ENCODE peak calls at places on chromosomes 5 and 9, in nine cellular contexts. U, O, P, C, E, J, Q, F and R are unnamed samples.

GRCh38 chr5:36502608-36503007 is 103.8 kb upstream of the SLC1A3 start:
- DNase-seq in J (no peak), P (no peak), E (no peak), O (peak), C (no peak), Q (no peak), F (no peak), U (no peak), R (no peak)

GRCh38 chr9:71209890-71210289 is 88.5 kb upstream of the TRPM3 start:
- DNase-seq in P (no peak), O (no peak), C (no peak), J (no peak), F (no peak), E (no peak), U (no peak), Q (no peak), R (no peak)

GRCh38 chr5:179241764-179242370 is 103.4 kb downstream of the ADAMTS2 start:
- DNase-seq in E (peak), J (no peak), U (peak), Q (peak), P (no peak), F (peak), O (no peak), C (no peak), R (no peak)

GRCh38 chr9:112315905-112316304 is 17.5 kb downstream of the PTBP3 start:
- DNase-seq in F (no peak), E (no peak), Q (no peak), P (no peak), O (no peak), C (no peak), J (no peak), U (no peak), R (no peak)

GRCh38 chr5:135761746-135762145 is 72.7 kb upstream of the SLC25A48 start:
- DNase-seq in F (no peak), Q (no peak), J (no peak), U (no peak), O (no peak), C (no peak), E (no peak), P (no peak), R (no peak)

GRCh38 chr5:180389252-180390101 is 36.3 kb upstream of the GFPT2 start:
- DNase-seq in U (no peak), J (no peak), C (no peak), E (no peak), F (no peak), Q (no peak), P (no peak), O (no peak), R (no peak)

GRCh38 chr9:116238225-116238624 is 84.6 kb downstream of the PAPPA start:
- DNase-seq in J (peak), U (no peak), E (peak), P (no peak), F (no peak), Q (no peak), C (no peak), O (no peak), R (no peak)

GRCh38 chr9:109914280-109915027 is 134.5 kb downstream of the PALM2AKAP2 start:
- DNase-seq in E (no peak), P (no peak), O (no peak), U (no peak), J (no peak), C (no peak), F (no peak), Q (peak), R (no peak)

GRCh38 chr5:124528838-124529237 is 217.6 kb downstream of the ZNF608 start:
- DNase-seq in C (no peak), P (no peak), O (no peak), U (no peak), E (no peak), F (no peak), Q (no peak), J (no peak), R (no peak)

GRCh38 chr5:75031366-75031765 is 21.0 kb downstream of the GCNT4 start:
- DNase-seq in P (no peak), F (no peak), Q (no peak), J (no peak), U (no peak), O (no peak), C (no peak), E (no peak), R (no peak)

GRCh38 chr9:90697782-90698181 is 55.2 kb upstream of the DIRAS2 start:
- DNase-seq in C (no peak), U (no peak), P (no peak), F (no peak), O (no peak), E (peak), Q (no peak), J (no peak), R (no peak)

GRCh38 chr5:124182133-124182532 is 564.3 kb downstream of the ZNF608 start:
- DNase-seq in P (no peak), E (no peak), F (no peak), O (no peak), J (no peak), C (no peak), Q (no peak), U (no peak), R (no peak)

GRCh38 chr5:107269678-107270077 is 401.1 kb downstream of the EFNA5 start:
- DNase-seq in O (no peak), Q (no peak), J (no peak), C (no peak), E (no peak), F (no peak), P (no peak), U (no peak), R (no peak)
- TF ChIP-seq EP300 in O (no peak), Q (no peak), J (no peak), C (no peak), E (no peak), F (no peak), P (no peak), U (no peak), R (no peak)

GRCh38 chr9:127979333-127980055 is 1.3 kb downstream of the EEIG1 start:
- DNase-seq in U (peak), P (no peak), F (peak), Q (peak), C (peak), E (peak), O (no peak), J (peak), R (peak)

GRCh38 chr9:127980056-127980705 is 608 bp downstream of the EEIG1 start:
- DNase-seq in O (no peak), F (peak), U (peak), J (no peak), C (no peak), Q (peak), P (no peak), E (peak), R (peak)

GRCh38 chr9:127982912-127983311 is 2.1 kb upstream of the EEIG1 start:
- DNase-seq in C (no peak), F (no peak), U (no peak), J (no peak), O (no peak), E (no peak), Q (no peak), P (no peak), R (no peak)

GRCh38 chr9:127980706-127981558 is at the start of gene EEIG1:
- DNase-seq in P (peak), O (peak), C (peak), Q (peak), J (peak), U (peak), E (peak), F (peak), R (peak)

DNA sequence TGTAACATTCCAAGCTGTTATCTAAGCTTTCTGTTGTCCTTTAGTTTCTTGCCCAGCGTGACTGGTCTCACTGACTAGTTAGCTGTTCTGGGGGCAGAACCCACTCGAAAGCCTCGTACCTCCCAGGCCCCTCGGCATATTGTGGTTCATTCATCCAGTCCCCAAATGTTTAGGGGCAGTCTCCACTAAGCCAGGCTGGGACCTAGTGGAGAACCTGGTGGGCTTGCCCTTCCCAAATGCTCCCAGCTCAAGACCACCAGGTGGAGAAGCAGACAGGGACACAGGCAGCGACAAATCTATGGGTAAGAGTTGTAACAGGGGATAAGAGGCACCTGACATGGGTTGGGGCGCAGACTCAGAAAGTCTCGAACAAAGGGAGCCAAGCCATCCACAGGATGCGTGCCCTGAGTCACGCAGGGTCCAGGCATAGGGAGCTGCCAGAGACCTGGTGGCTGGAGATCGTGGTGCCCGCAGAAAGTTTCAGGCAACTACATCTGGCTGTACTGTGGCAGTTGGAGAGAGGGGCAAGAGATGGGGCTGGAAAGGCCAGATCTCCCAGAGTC is 851 bp upstream of the EEIG1 start:
- DNase-seq in E (no peak), P (no peak), J (no peak), F (no peak), Q (no peak), C (no peak), O (no peak), U (no peak), R (no peak)
- H3K4me3 ChIP-seq in E (peak), P (peak), J (peak), F (peak), Q (peak), C (peak), O (peak), U (peak), R (peak)

DNA sequence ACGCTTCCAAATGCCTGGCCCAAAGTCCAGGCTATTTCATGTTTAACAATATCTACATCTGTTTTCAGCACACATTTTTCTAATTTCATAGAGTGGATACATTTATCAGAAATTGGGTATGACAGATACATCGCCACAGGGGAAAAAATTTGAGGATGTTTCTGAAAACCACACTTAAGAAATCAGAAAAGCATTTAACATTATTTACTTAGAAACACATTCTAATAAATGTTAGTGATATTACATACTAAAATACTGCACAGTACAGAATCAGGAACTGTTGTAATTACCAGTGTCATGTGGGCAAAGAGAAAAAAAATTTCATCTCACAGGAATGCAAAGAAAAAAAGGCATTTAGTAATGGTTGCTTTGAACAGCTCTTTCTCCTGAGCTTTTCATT is 310.5 kb upstream of the KIF2A start:
- DNase-seq in J (no peak), O (no peak), F (no peak), Q (no peak), U (no peak), P (no peak), C (no peak), E (no peak), R (no peak)
- TF ChIP-seq EP300 in J (no peak), O (no peak), F (no peak), Q (no peak), U (no peak), P (no peak), C (no peak), E (no peak), R (no peak)

GRCh38 chr5:139650689-139651501 is 2.7 kb downstream of the CXXC5 start:
- DNase-seq in C (peak), J (peak), F (peak), P (no peak), E (peak), Q (peak), U (no peak), O (peak), R (peak)

GRCh38 chr5:139650031-139650688 is 2.0 kb downstream of the CXXC5 start:
- DNase-seq in O (no peak), P (no peak), J (no peak), C (no peak), U (no peak), F (peak), E (no peak), Q (peak), R (peak)

GRCh38 chr5:139652788-139653241 is 4.7 kb downstream of the CXXC5 start:
- DNase-seq in P (no peak), U (no peak), J (no peak), E (no peak), Q (no peak), O (no peak), F (no peak), C (no peak), R (no peak)

GRCh38 chr5:139651863-139652787 is 4.0 kb downstream of the CXXC5 start:
- DNase-seq in O (peak), J (peak), P (no peak), C (no peak), E (peak), Q (peak), U (peak), F (no peak), R (peak)

GRCh38 chr5:139651502-139651862 is 3.3 kb downstream of the CXXC5 start:
- DNase-seq in O (no peak), J (peak), Q (no peak), F (peak), C (no peak), E (no peak), P (no peak), U (no peak), R (no peak)
- H3K4me3 ChIP-seq in O (peak), J (peak), Q (no peak), F (peak), C (peak), E (peak), P (peak), U (no peak), R (no peak)

GRCh38 chr5:173240091-173241050 is 5.4 kb upstream of the NKX2-5 start:
- DNase-seq in O (no peak), Q (no peak), P (no peak), E (no peak), C (no peak), U (no peak), J (no peak), F (no peak), R (no peak)
- TF ChIP-seq EP300 in O (no peak), Q (no peak), P (no peak), E (no peak), C (no peak), U (no peak), J (no peak), F (no peak), R (no peak)

GRCh38 chr9:96638606-96639364 is 16.3 kb downstream of the PRXL2C start:
- DNase-seq in F (no peak), J (no peak), Q (no peak), O (no peak), C (no peak), P (no peak), U (no peak), E (no peak), R (no peak)
- H3K4me3 ChIP-seq in F (no peak), J (no peak), Q (no peak), O (no peak), C (no peak), P (no peak), U (no peak), E (no peak), R (no peak)

DNA sequence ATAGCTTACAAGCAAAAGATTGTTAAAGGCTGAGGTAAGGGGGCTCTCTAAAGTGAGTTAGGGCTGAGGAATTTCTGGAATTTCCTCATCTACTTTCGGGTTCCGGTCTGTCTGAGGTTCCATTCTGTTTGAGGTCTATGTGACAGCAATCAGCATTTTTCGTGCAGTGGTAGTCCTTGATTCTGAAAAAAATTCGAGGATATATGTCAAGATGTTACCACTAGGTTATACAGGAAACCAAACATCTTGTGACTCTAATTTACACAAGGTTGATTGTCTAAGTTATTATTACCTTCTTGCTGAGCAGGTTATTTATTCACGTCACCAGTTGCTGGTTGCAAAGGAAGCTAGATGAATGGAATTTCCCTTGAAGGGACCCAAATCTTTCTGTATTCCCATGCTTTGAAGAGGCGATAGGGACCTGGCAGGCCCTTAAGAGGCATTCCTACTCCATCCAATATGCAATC is 35.2 kb downstream of the RLN2 start:
- DNase-seq in J (no peak), O (no peak), E (no peak), C (peak), U (no peak), F (no peak), P (peak), Q (no peak), R (no peak)
- TF ChIP-seq EP300 in J (no peak), O (no peak), E (no peak), C (no peak), U (no peak), F (no peak), P (no peak), Q (no peak), R (no peak)